ENCODE peak calls at places on chromosome 12, in eight cellular contexts. H is A549, Y is ovary, N is IMR-90, M is H1, V is transverse colon, P is gastrocnemius medialis, D is body of pancreas. R is an unnamed sample.
A peak's percentile ranks its signal among the peaks of the same experiment; 100 is the strongest.

GRCh38 chr12:29589271-29589670 is 91.8 kb upstream of the OVCH1 start:
- DNase-seq in H (no peak), Y (no peak), N (peak; percentile 80), M (no peak), V (no peak), P (no peak), D (no peak), R (no peak)

GRCh38 chr12:90499793-90500192 is 455.2 kb downstream of the CCER1 start:
- DNase-seq in H (no peak), Y (no peak), N (no peak), M (no peak), V (no peak), P (no peak), D (no peak), R (no peak)

GRCh38 chr12:120090626-120091295 is 25.8 kb downstream of the RAB35 start:
- DNase-seq in H (no peak), Y (no peak), N (no peak), M (no peak), V (no peak), P (no peak), D (no peak), R (no peak)

GRCh38 chr12:67811437-67812361 is 163.2 kb downstream of the DYRK2 start:
- DNase-seq in H (no peak), Y (no peak), N (peak; percentile 93), M (no peak), V (no peak), P (no peak), D (no peak), R (no peak)

GRCh38 chr12:84910549-84911241 is 1.9 kb downstream of the SLC6A15 start:
- DNase-seq in H (no peak), Y (no peak), N (no peak), M (no peak), V (no peak), P (no peak), D (no peak), R (no peak)

GRCh38 chr12:65019696-65020095 is 101.4 kb downstream of the WIF1 start:
- DNase-seq in H (no peak), Y (no peak), N (no peak), M (no peak), V (no peak), P (no peak), D (no peak), R (no peak)

GRCh38 chr12:132137483-132138125 is 6.5 kb downstream of the DDX51 start:
- DNase-seq in H (no peak), Y (peak; percentile 6), N (no peak), M (no peak), V (no peak), P (no peak), D (no peak), R (no peak)

GRCh38 chr12:9346866-9347327 is 138.7 kb upstream of the PZP start:
- DNase-seq in H (no peak), Y (no peak), N (no peak), M (no peak), V (no peak), P (no peak), D (no peak), R (no peak)

GRCh38 chr12:81229718-81230117 is 151.8 kb downstream of the ACSS3 start:
- DNase-seq in H (no peak), Y (no peak), N (no peak), M (no peak), V (no peak), P (no peak), D (no peak), R (no peak)

GRCh38 chr12:50101663-50102062 is 2.1 kb upstream of the GPD1 start:
- DNase-seq in H (peak; percentile 65), Y (no peak), N (peak; percentile 68), M (no peak), V (no peak), P (no peak), D (no peak), R (no peak)

GRCh38 chr12:50922820-50923219 is 29.5 kb upstream of the HIGD1C start:
- DNase-seq in H (no peak), Y (no peak), N (peak; percentile 13), M (no peak), V (no peak), P (no peak), D (no peak), R (peak; percentile 46)

GRCh38 chr12:6211421-6211869 is 11.2 kb downstream of the CD9 start:
- DNase-seq in H (no peak), Y (no peak), N (peak; percentile 91), M (no peak), V (no peak), P (no peak), D (no peak), R (no peak)

GRCh38 chr12:55728932-55729591 is at the start of gene CD63:
- DNase-seq in H (peak; percentile 95), Y (peak; percentile 94), N (peak; percentile 88), M (peak; percentile 85), V (peak; percentile 91), P (peak; percentile 93), D (peak; percentile 87), R (peak; percentile 92)

GRCh38 chr12:24839268-24839791 is 109.6 kb downstream of the BCAT1 start:
- DNase-seq in H (no peak), Y (no peak), N (no peak), M (no peak), V (peak; percentile 14), P (no peak), D (no peak), R (no peak)

GRCh38 chr12:131793623-131794022 is 34.6 kb upstream of the MMP17 start:
- DNase-seq in H (no peak), Y (no peak), N (peak; percentile 17), M (no peak), V (no peak), P (no peak), D (no peak), R (peak; percentile 38)

DNA sequence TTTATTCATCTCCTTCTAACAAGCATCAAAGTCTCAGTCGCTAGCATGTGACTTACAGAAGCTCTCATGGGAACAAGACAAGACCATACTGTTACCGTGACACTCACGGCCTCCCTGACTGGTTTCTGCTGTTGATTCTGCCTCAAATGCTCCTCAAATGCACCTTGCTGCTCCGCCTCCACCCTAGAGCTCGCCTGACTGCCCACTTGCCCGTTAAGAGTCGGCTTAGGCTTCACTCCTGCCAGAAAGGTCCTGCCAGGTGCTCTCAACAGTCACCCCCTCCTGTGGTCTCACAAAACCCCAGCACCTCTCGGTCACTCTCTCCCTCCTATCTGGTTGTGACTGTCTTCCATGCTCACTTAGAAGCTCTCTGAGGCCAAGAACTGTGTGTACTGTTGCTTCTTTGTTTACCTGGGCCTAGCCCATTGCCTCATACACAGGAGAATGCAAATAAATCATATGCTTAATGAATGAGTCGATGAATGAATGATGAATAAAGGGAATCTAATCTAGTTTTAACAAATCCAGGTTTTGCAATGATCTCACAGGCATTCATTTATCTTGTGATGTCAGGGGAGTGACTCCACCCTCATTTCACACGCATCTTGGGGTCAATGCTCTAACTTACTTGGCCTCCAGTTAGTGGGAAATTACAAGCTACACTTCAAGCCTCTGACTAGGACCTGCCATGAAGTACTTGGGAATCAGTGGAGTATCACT is 41.3 kb downstream of the SSH1 start:
- DNase-seq in H (no peak), Y (no peak), N (peak; percentile 54), M (no peak), V (no peak), P (no peak), D (no peak), R (no peak)
- H3K27ac ChIP-seq in H (no peak overlapping the region), Y (no peak overlapping the region), N (peak overlapping the region; percentile 30), M (no peak overlapping the region), V (peak overlapping the region; percentile 19), P (peak overlapping the region; percentile 87), D (no peak overlapping the region), R (no peak overlapping the region)

GRCh38 chr12:2795291-2796186 is 769 bp downstream of the FKBP4 start:
- DNase-seq in H (peak; percentile 84), Y (peak; percentile 83), N (peak; percentile 41), M (peak; percentile 77), V (peak; percentile 86), P (peak; percentile 86), D (peak; percentile 75), R (peak; percentile 76)
- TF ChIP-seq POLR2A in H (peak; percentile 46), Y (peak; percentile 49), N (no peak), M (no peak), V (no peak), P (peak; percentile 77), D (no peak), R (peak; percentile 61)

GRCh38 chr12:3600039-3600720 is 109.2 kb downstream of the PRMT8 start:
- DNase-seq in H (no peak), Y (no peak), N (no peak), M (no peak), V (no peak), P (no peak), D (no peak), R (no peak)

GRCh38 chr12:3598896-3599295 is 107.9 kb downstream of the PRMT8 start:
- DNase-seq in H (no peak), Y (no peak), N (no peak), M (no peak), V (no peak), P (no peak), D (no peak), R (no peak)

GRCh38 chr12:3596703-3597472 is 105.9 kb downstream of the PRMT8 start:
- DNase-seq in H (no peak), Y (no peak), N (no peak), M (no peak), V (no peak), P (no peak), D (no peak), R (no peak)

GRCh38 chr12:3595721-3596120 is 104.7 kb downstream of the PRMT8 start:
- DNase-seq in H (no peak), Y (no peak), N (no peak), M (no peak), V (no peak), P (no peak), D (no peak), R (no peak)

GRCh38 chr12:3597526-3598210 is 106.7 kb downstream of the PRMT8 start:
- DNase-seq in H (no peak), Y (peak; percentile 53), N (no peak), M (no peak), V (no peak), P (no peak), D (no peak), R (no peak)
- H3K27ac ChIP-seq in H (no peak overlapping the region), Y (peak overlapping the region; percentile 56), N (no peak overlapping the region), M (no peak overlapping the region), V (no peak overlapping the region), P (no peak overlapping the region), D (no peak overlapping the region), R (no peak overlapping the region)

GRCh38 chr12:45909041-45909713 is 81.2 kb downstream of the SCAF11 start:
- DNase-seq in H (no peak), Y (no peak), N (peak; percentile 78), M (no peak), V (no peak), P (no peak), D (no peak), R (no peak)

GRCh38 chr12:45918818-45919217 is 71.6 kb downstream of the SCAF11 start:
- DNase-seq in H (no peak), Y (no peak), N (no peak), M (no peak), V (no peak), P (no peak), D (no peak), R (no peak)

GRCh38 chr12:45913631-45914030 is 76.7 kb downstream of the SCAF11 start:
- DNase-seq in H (no peak), Y (no peak), N (no peak), M (no peak), V (no peak), P (no peak), D (no peak), R (no peak)

GRCh38 chr12:45912774-45913173 is 77.6 kb downstream of the SCAF11 start:
- DNase-seq in H (no peak), Y (no peak), N (no peak), M (no peak), V (no peak), P (no peak), D (no peak), R (no peak)

GRCh38 chr12:45914090-45914489 is 76.3 kb downstream of the SCAF11 start:
- DNase-seq in H (no peak), Y (no peak), N (peak; percentile 91), M (no peak), V (no peak), P (no peak), D (no peak), R (no peak)
- TF ChIP-seq POLR2A in H (no peak), Y (no peak), N (no peak), M (no peak), V (no peak), P (no peak), D (no peak), R (no peak)

R was measured in uterus.